ENCODE peak calls at places on chromosomes 2 and 18, in four cellular contexts. V is K562, F is HL-60, U is GM12878. C is an unnamed sample.

GRCh38 chr2:102801098-102801718 is 39.4 kb downstream of the TMEM182 start:
- DNase-seq in V (peak; percentile 18), F (peak; percentile 13), U (no peak), C (no peak)

GRCh38 chr2:146734042-146734715 is 1110.7 kb upstream of the ACVR2A start:
- DNase-seq in V (peak; percentile 7), F (peak; percentile 31), U (peak; percentile 5), C (no peak)

GRCh38 chr2:232674491-232674890 is 22.6 kb upstream of the GIGYF2 start:
- DNase-seq in V (no peak), F (no peak), U (no peak), C (no peak)

GRCh38 chr2:43426305-43427031 is 169.4 kb downstream of the THADA start:
- DNase-seq in V (peak; percentile 72), F (peak; percentile 53), U (peak; percentile 96), C (peak; percentile 35)

GRCh38 chr2:172296267-172297046 is 130.9 kb upstream of the ITGA6 start:
- DNase-seq in V (no peak), F (no peak), U (no peak), C (no peak)

GRCh38 chr2:88320374-88320773 is 132.1 kb downstream of the FOXI3 start:
- DNase-seq in V (no peak), F (no peak), U (no peak), C (no peak)

GRCh38 chr2:15965564-15966019 is 25.2 kb downstream of the MYCN start:
- DNase-seq in V (no peak), F (no peak), U (no peak), C (no peak)

GRCh38 chr2:179467111-179467510 is 202.5 kb upstream of the SESTD1 start:
- DNase-seq in V (no peak), F (no peak), U (no peak), C (no peak)

GRCh38 chr2:20514596-20515269 is 67.9 kb downstream of the RHOB start:
- DNase-seq in V (no peak), F (no peak), U (no peak), C (no peak)

GRCh38 chr2:11330457-11331142 is 13.8 kb downstream of the ROCK2 start:
- DNase-seq in V (no peak), F (no peak), U (no peak), C (no peak)

GRCh38 chr2:30149513-30149912 is 2.7 kb downstream of the YPEL5 start:
- DNase-seq in V (no peak), F (peak; percentile 12), U (no peak), C (no peak)

GRCh38 chr2:214066847-214067246 is 344.0 kb upstream of the VWC2L start:
- DNase-seq in V (no peak), F (no peak), U (no peak), C (no peak)

DNA sequence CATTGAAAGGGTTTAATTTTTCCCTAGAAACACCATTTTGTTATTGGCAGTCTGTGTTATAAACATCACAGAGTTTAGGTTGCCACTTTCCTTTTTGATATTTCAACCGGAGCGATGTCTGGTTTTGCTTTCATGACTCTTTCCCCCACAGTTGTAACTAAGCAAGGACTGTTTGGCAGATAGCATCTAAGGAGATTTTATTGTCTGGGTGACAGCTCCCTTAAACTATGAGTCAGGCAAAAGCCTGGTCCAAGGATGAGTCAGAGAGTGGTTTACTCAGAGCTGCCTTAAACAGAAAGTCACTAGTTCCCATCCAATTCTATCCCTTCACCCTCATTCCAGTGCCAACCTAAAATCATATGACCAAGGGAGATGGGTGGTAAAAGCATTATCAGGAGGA is 341.6 kb upstream of the VWC2L start:
- DNase-seq in V (no peak), F (no peak), U (no peak), C (no peak)
- TF ChIP-seq POLR2AphosphoS5 in V (no peak), F (no peak), U (no peak), C (no peak)

GRCh38 chr2:53473762-53474161 is 293.8 kb upstream of the CHAC2 start:
- DNase-seq in V (no peak), F (no peak), U (no peak), C (no peak)
- TF ChIP-seq SPI1 in V (no peak), F (no peak), U (no peak), C (no peak)

GRCh38 chr2:85537600-85538506 is 1.1 kb upstream of the MAT2A start:
- DNase-seq in V (peak; percentile 44), F (peak; percentile 65), U (no peak), C (no peak)

GRCh38 chr2:85536479-85536878 is 2.5 kb upstream of the MAT2A start:
- DNase-seq in V (no peak), F (no peak), U (no peak), C (no peak)

GRCh38 chr2:85539361-85540130 is 578 bp downstream of the MAT2A start:
- DNase-seq in V (peak; percentile 86), F (peak; percentile 58), U (peak; percentile 36), C (no peak)

GRCh38 chr2:85540131-85540587 is 1.2 kb downstream of the MAT2A start:
- DNase-seq in V (no peak), F (no peak), U (no peak), C (no peak)

DNA sequence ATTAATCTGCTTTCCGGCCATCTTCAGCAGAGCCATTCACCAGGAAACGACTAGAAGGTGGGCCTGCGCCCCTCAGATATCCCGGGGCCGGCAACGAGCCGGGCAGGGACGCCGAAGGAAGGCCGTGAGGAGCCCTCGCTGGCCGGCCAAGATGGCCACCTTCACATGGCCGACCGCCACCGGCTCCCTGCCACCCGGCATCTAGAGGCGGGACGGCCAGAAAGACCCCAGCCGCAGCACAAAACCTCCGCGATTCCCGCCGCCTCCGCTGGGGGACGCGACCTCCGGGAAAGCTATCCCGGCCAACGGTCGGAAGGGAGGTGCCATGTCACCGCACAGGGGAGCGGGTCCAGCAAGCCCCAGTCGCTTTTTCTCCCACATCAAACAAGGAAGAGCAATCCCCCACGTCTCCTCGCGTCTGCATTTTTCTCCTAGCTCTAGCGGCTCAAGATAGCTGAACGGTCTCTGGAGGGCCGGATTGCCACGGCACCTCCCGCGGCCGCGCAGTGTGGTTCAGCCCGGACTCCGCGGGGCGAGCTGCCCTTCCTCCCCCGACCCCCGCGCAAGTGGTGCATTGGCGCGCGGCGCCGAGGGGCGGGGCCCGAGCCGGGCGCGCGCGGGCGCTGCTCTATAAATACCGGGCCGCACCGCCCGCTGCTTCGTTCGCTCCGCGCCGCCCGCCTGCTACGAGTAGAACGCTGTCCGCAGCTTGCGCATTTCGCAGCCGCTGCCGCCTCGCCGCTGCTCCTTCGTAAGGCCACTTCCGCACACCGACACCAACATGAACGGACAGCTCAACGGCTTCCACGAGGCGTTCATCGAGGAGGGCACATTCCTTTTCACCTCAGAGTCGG is at the start of gene MAT2A:
- DNase-seq in V (peak; percentile 88), F (peak; percentile 95), U (peak; percentile 56), C (peak; percentile 82)
- TF ChIP-seq POLR2AphosphoS5 in V (peak; percentile 99), F (peak; percentile 98), U (peak; percentile 100), C (peak; percentile 99)

DNA sequence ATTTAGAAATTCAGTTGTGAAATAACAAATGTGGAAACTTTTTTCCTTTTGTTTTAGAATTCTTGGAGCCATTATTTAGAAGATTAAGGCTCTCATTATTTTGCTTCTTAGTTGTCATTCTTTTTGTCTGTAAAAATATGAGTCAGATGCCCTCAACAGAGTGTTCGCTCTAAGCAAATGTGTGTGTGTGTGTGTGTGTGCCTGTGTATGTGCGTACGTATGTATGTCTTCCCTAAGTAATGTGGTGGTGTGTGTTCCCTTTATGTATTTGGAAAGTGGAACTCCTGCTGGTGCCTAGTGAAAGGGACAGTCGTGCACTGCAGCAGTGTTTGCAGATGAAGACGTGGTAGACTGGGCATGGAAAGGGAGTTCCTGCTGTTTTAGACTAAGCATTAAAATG is 27.5 kb downstream of the ZNF407 start:
- DNase-seq in V (no peak), F (no peak), U (no peak), C (no peak)
- TF ChIP-seq SPI1 in V (no peak), F (no peak), U (no peak), C (no peak)

GRCh38 chr2:239772721-239773120 is 252.4 kb downstream of the NDUFA10 start:
- DNase-seq in V (no peak), F (no peak), U (no peak), C (no peak)
- TF ChIP-seq POLR2AphosphoS5 in V (no peak), F (no peak), U (no peak), C (no peak)

DNA sequence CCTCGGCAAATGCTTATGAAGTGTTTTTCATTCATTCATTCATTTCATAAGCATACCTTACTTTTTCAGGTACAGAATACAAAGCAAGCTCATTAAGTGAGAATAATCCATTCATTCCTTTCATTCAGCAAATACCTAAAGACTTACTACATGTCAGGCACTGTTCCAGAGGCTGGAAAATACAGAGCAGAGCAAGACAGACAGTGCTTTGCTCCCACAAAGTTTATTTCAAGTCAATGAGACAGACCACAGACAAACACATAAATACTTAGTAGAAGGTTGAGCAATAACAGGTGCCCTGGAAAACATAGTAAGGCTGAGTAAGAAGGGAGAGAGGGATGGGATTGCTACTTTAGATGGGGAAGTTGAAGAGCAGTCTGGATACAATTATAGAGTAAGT is 309.8 kb downstream of the C1D start:
- DNase-seq in V (no peak), F (no peak), U (no peak), C (no peak)
- TF ChIP-seq SPI1 in V (no peak), F (no peak), U (no peak), C (no peak)

C was measured in GM12891.